ENCODE peak calls at places on chromosome 11, in seven cellular contexts. O, D, M, Y, U, W and F are unnamed samples. For H3K36me3, the result is how much of the 10 kb centered on the place peaks cover.

GRCh38 chr11:69351460-69351859 is 57.5 kb downstream of the MYEOV start:
- DNase-seq in O (peak), D (no peak), M (no peak), Y (peak), U (no peak), W (no peak), F (no peak)

GRCh38 chr11:68439355-68440065 is 21.0 kb upstream of the PPP6R3 start:
- DNase-seq in O (no peak), D (no peak), M (no peak), Y (no peak), U (no peak), W (peak), F (no peak)

GRCh38 chr11:105701098-105701497 is 91.2 kb downstream of the GRIA4 start:
- DNase-seq in O (no peak), D (no peak), M (no peak), Y (no peak), U (no peak), W (no peak), F (no peak)

GRCh38 chr11:86291466-86292262 is 10.4 kb upstream of the HIKESHI start:
- DNase-seq in O (peak), D (no peak), M (peak), Y (peak), U (peak), W (no peak), F (no peak)

GRCh38 chr11:111631666-111632039 is 29.4 kb downstream of the SIK2 start:
- DNase-seq in O (peak), D (no peak), M (no peak), Y (peak), U (no peak), W (no peak), F (no peak)

GRCh38 chr11:118876261-118876660 is 7.4 kb upstream of the CXCR5 start:
- DNase-seq in O (no peak), D (no peak), M (no peak), Y (no peak), U (no peak), W (no peak), F (no peak)

GRCh38 chr11:127620660-127621059 is 620.1 kb upstream of the KIRREL3 start:
- DNase-seq in O (peak), D (no peak), M (no peak), Y (no peak), U (no peak), W (no peak), F (no peak)

GRCh38 chr11:79594839-79595238 is 154.0 kb upstream of the TENM4 start:
- DNase-seq in O (no peak), D (no peak), M (no peak), Y (no peak), U (no peak), W (no peak), F (no peak)

GRCh38 chr11:7579226-7579825 is 65.5 kb downstream of the PPFIBP2 start:
- DNase-seq in O (no peak), D (no peak), M (no peak), Y (peak), U (no peak), W (no peak), F (no peak)

GRCh38 chr11:34481307-34481706 is 32.3 kb downstream of the ELF5 start:
- DNase-seq in O (no peak), D (no peak), M (no peak), Y (no peak), U (no peak), W (no peak), F (no peak)

GRCh38 chr11:33160147-33160546 is 1.1 kb downstream of the CSTF3 start:
- DNase-seq in O (peak), D (no peak), M (no peak), Y (peak), U (no peak), W (no peak), F (no peak)

GRCh38 chr11:18248561-18248960 is at the start of gene SAA2:
- DNase-seq in O (no peak), D (no peak), M (no peak), Y (no peak), U (no peak), W (no peak), F (no peak)

GRCh38 chr11:104943561-104943960 is 24.8 kb downstream of the CASP4 start:
- DNase-seq in O (no peak), D (no peak), M (no peak), Y (no peak), U (no peak), W (no peak), F (no peak)

GRCh38 chr11:122853971-122854446 is 15.7 kb downstream of the CRTAM start:
- DNase-seq in O (peak), D (no peak), M (peak), Y (peak), U (no peak), W (no peak), F (no peak)

GRCh38 chr11:126942146-126942545 is 58.4 kb downstream of the KIRREL3 start:
- DNase-seq in O (no peak), D (no peak), M (no peak), Y (no peak), U (no peak), W (no peak), F (no peak)

DNA sequence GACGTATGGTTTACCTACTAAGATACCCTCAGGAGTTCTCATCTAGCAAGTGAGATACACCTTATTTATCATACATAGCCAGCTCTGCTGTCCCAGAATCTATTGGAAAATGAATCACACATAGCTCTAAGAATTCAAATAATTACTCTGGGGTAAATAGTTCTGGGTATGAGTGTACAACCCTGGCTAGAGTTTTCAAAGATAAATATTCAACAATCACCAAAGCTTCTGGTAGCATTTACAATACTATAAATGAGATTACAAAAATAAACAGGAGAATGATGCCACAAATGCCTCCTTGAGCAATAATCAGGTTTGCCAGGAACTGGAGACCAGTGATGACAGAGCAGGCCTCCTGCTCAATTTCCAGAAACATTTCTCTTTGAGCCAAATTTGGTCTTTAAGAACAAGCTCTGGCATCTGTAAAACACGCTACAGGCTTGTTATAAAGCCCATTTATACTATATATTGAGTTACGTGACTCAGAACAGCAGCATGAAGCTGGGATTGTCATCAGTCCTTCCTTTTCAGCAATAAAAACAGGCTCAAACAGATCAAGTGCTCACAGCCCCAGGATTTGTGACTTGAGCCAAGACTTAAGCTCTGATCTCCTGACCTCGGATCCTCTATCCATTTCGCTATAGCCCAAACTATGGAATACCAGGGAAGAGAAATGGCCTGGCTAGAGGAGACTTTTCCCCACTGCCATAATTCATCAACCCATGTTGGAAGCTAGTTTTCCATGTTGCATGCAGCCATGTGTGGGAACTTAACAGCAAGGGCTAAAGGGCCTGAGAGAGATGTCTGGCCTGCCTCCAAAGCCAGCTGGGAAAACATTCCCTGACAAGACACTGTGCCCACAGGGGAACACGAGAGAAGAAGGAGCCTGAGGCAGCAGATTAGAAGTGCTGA is 19.7 kb downstream of the RAB30 start:
- DNase-seq in O (peak), D (peak), M (no peak), Y (peak), U (peak), W (no peak), F (no peak)
- H3K36me3 ChIP-seq in O (under half), D (under half), M (under half), Y (under half), U (under half), W (under half), F (under half)

DNA sequence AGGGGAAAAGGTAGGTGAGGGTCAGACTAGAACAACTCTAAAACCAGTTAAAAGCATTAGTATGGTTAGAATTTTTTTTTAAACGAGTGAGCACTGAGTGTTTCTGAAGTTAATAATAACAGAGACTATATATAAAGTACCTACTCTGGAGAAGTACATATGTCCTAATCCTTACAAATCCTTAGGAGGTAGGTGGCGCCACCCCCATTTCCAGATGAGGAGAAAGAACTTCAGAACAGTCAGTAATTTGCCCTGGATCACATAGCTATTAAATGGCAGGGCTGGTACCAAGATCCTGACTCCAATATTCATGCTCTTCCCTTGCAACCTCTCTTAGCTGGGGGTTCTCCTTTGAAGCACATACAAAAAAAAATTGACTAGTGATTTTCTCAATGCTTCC is 80.5 kb downstream of the CLPB start:
- DNase-seq in O (no peak), D (no peak), M (no peak), Y (peak), U (no peak), W (no peak), F (no peak)
- TF ChIP-seq CTCF in O (peak), D (peak), M (no peak), Y (no peak), U (peak), W (no peak), F (peak)

GRCh38 chr11:89355649-89356048 is 135.5 kb downstream of the NOX4 start:
- DNase-seq in O (no peak), D (no peak), M (no peak), Y (no peak), U (no peak), W (no peak), F (no peak)
- H3K4me3 ChIP-seq in O (no peak), D (no peak), M (no peak), Y (no peak), U (no peak), W (no peak), F (no peak)

GRCh38 chr11:96263361-96263763 is 79.6 kb downstream of the MAML2 start:
- DNase-seq in O (peak), D (no peak), M (no peak), Y (peak), U (no peak), W (no peak), F (no peak)
- H3K36me3 ChIP-seq in O (under half), D (under half), M (under half), Y (under half), U (under half), W (under half), F (under half)

GRCh38 chr11:76837696-76838421 is 22.9 kb upstream of the ACER3 start:
- DNase-seq in O (no peak), D (no peak), M (no peak), Y (no peak), U (no peak), W (no peak), F (no peak)

GRCh38 chr11:76838422-76839068 is 22.2 kb upstream of the ACER3 start:
- DNase-seq in O (no peak), D (no peak), M (no peak), Y (peak), U (peak), W (no peak), F (no peak)

GRCh38 chr11:76835030-76835429 is 25.7 kb upstream of the ACER3 start:
- DNase-seq in O (no peak), D (no peak), M (no peak), Y (no peak), U (no peak), W (no peak), F (no peak)

GRCh38 chr11:76835928-76836612 is 24.6 kb upstream of the ACER3 start:
- DNase-seq in O (peak), D (peak), M (peak), Y (peak), U (peak), W (peak), F (no peak)

DNA sequence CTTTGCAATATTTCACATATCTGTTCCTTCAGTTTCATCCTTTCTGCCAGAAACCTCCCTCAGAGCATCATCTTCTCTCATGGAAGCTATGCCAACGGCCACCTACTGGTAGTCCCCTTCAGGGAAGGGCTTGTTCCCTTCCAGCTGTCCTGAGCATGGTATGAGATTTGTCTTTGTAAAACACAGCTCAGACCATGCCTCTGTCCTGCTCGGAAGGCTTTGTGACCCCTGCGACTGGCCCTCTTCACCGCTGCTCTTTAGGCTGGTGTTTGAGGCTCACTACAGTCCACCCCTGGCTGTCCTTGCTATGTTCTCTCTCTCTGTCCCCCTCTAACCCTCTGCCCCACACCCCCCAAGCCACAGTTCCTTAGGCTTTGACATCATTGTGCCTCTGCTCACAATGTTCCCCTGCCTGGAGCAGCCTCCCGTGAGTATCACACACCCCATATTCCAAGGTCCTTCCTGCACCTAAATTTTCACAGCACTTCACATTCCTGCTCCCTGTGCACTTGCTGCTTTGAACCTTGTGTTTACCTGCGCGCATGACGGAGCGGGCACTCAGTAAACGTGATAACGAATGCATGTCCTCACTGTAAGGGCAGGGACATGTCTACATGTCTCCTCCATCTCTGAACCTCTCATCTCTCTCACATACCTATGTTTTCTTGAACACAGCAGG is 24.0 kb upstream of the ACER3 start:
- DNase-seq in O (no peak), D (no peak), M (no peak), Y (no peak), U (no peak), W (no peak), F (no peak)
- TF ChIP-seq CTCF in O (no peak), D (no peak), M (no peak), Y (peak), U (no peak), W (no peak), F (no peak)

GRCh38 chr11:64864135-64864472 is 14.3 kb downstream of the EHD1 start:
- DNase-seq in O (no peak), D (peak), M (no peak), Y (no peak), U (no peak), W (no peak), F (no peak)
- H3K4me3 ChIP-seq in O (no peak), D (peak), M (no peak), Y (peak), U (no peak), W (no peak), F (no peak)

GRCh38 chr11:3042496-3043314 is 14.5 kb downstream of the CARS1 start:
- DNase-seq in O (no peak), D (peak), M (no peak), Y (no peak), U (peak), W (no peak), F (no peak)

GRCh38 chr11:3043315-3043871 is 13.8 kb downstream of the CARS1 start:
- DNase-seq in O (peak), D (peak), M (no peak), Y (peak), U (peak), W (no peak), F (no peak)

GRCh38 chr11:3044004-3044403 is 13.2 kb downstream of the CARS1 start:
- DNase-seq in O (peak), D (peak), M (no peak), Y (no peak), U (no peak), W (no peak), F (no peak)

GRCh38 chr11:3040881-3041280 is 16.3 kb downstream of the CARS1 start:
- DNase-seq in O (no peak), D (no peak), M (no peak), Y (no peak), U (no peak), W (no peak), F (no peak)

GRCh38 chr11:3041699-3042098 is 15.5 kb downstream of the CARS1 start:
- DNase-seq in O (no peak), D (peak), M (no peak), Y (no peak), U (peak), W (no peak), F (no peak)
- H3K36me3 ChIP-seq in O (under half), D (under half), M (under half), Y (under half), U (half or more), W (under half), F (half or more)